ENCODE peak calls at places on chromosome 2, in ten cellular contexts. X is SJSA1, J is HCT116, Y is heart right ventricle, E is H1, T is K562, F is adipocyte, Q is psoas muscle, I is right atrium auricular region, H is GM23248. A is an unnamed sample. For H3K4me1, the result is how much of the 10 kb centered on the place peaks cover.

GRCh38 chr2:163593941-163594340 is 141.9 kb downstream of the FIGN start:
- DNase-seq in X (no peak), J (no peak), Y (no peak), E (no peak), T (no peak), F (no peak), Q (no peak), I (no peak), H (no peak), A (no peak)

GRCh38 chr2:58896600-58896999 is 655.5 kb upstream of the FANCL start:
- DNase-seq in X (no peak), J (no peak), Y (no peak), E (no peak), T (no peak), F (peak), Q (no peak), I (no peak), H (peak), A (no peak)

GRCh38 chr2:164190700-164191099 is 430.6 kb downstream of the GRB14 start:
- DNase-seq in X (no peak), J (no peak), Y (no peak), E (no peak), T (no peak), F (no peak), Q (no peak), I (no peak), H (no peak), A (no peak)

GRCh38 chr2:126698991-126699390 is 43.0 kb downstream of the GYPC start:
- DNase-seq in X (no peak), J (no peak), Y (no peak), E (no peak), T (no peak), F (no peak), Q (peak), I (no peak), H (no peak), A (peak)

GRCh38 chr2:148814143-148814852 is 60.7 kb upstream of the KIF5C start:
- DNase-seq in X (peak), J (no peak), Y (no peak), E (peak), T (no peak), F (peak), Q (no peak), I (no peak), H (peak), A (no peak)

GRCh38 chr2:62178741-62179271 is 17.1 kb upstream of the B3GNT2 start:
- DNase-seq in X (no peak), J (no peak), Y (no peak), E (no peak), T (no peak), F (no peak), Q (no peak), I (no peak), H (peak), A (no peak)

GRCh38 chr2:157900684-157901083 is 24.6 kb upstream of the ACVR1 start:
- DNase-seq in X (no peak), J (no peak), Y (no peak), E (no peak), T (no peak), F (no peak), Q (no peak), I (no peak), H (no peak), A (no peak)

GRCh38 chr2:29323961-29324360 is 208.7 kb downstream of the CLIP4 start:
- DNase-seq in X (no peak), J (no peak), Y (no peak), E (no peak), T (no peak), F (peak), Q (no peak), I (no peak), H (peak), A (no peak)

GRCh38 chr2:62663920-62664319 is 41.6 kb upstream of the EHBP1 start:
- DNase-seq in X (no peak), J (no peak), Y (no peak), E (no peak), T (no peak), F (no peak), Q (no peak), I (no peak), H (peak), A (no peak)

GRCh38 chr2:146847846-146848245 is 997.0 kb upstream of the ACVR2A start:
- DNase-seq in X (no peak), J (no peak), Y (no peak), E (no peak), T (no peak), F (no peak), Q (no peak), I (no peak), H (no peak), A (no peak)

GRCh38 chr2:172080641-172081230 is 4.6 kb upstream of the DLX1 start:
- DNase-seq in X (no peak), J (no peak), Y (no peak), E (no peak), T (no peak), F (no peak), Q (no peak), I (no peak), H (no peak), A (no peak)

GRCh38 chr2:236057375-236057774 is 110.8 kb downstream of the GBX2 start:
- DNase-seq in X (no peak), J (no peak), Y (no peak), E (no peak), T (no peak), F (no peak), Q (no peak), I (no peak), H (no peak), A (no peak)

GRCh38 chr2:86476092-86476491 is 34.9 kb downstream of the KDM3A start:
- DNase-seq in X (no peak), J (no peak), Y (no peak), E (no peak), T (no peak), F (peak), Q (no peak), I (no peak), H (peak), A (no peak)

GRCh38 chr2:234913208-234913626 is 38.6 kb upstream of the SH3BP4 start:
- DNase-seq in X (no peak), J (no peak), Y (no peak), E (no peak), T (no peak), F (no peak), Q (no peak), I (no peak), H (no peak), A (no peak)

GRCh38 chr2:168528016-168528415 is 71.9 kb downstream of the CERS6 start:
- DNase-seq in X (no peak), J (no peak), Y (no peak), E (no peak), T (no peak), F (no peak), Q (no peak), I (no peak), H (no peak), A (no peak)
- H3K4me1 ChIP-seq in X (half or more), J (under half), Y (under half), E (under half), T (under half), F (half or more), Q (half or more), I (under half), H (half or more), A (half or more)

GRCh38 chr2:143948710-143949109 is 571.2 kb downstream of the ZEB2 start:
- DNase-seq in X (no peak), J (no peak), Y (no peak), E (no peak), T (no peak), F (no peak), Q (no peak), I (no peak), H (peak), A (no peak)
- H3K4me1 ChIP-seq in X (under half), J (under half), Y (under half), E (under half), T (under half), F (under half), Q (under half), I (under half), H (half or more), A (under half)

GRCh38 chr2:177237932-177238331 is 25.3 kb downstream of the HNRNPA3 start:
- DNase-seq in X (no peak), J (no peak), Y (no peak), E (no peak), T (no peak), F (no peak), Q (no peak), I (no peak), H (no peak), A (no peak)

GRCh38 chr2:177239053-177239452 is 25.5 kb downstream of the NFE2L2 start:
- DNase-seq in X (no peak), J (no peak), Y (no peak), E (no peak), T (no peak), F (no peak), Q (no peak), I (no peak), H (no peak), A (no peak)

GRCh38 chr2:177234267-177234666 is 21.7 kb downstream of the HNRNPA3 start:
- DNase-seq in X (no peak), J (no peak), Y (no peak), E (no peak), T (no peak), F (no peak), Q (no peak), I (no peak), H (no peak), A (no peak)

GRCh38 chr2:177232098-177232704 is 19.6 kb downstream of the HNRNPA3 start:
- DNase-seq in X (no peak), J (no peak), Y (no peak), E (no peak), T (no peak), F (no peak), Q (no peak), I (no peak), H (no peak), A (no peak)

DNA sequence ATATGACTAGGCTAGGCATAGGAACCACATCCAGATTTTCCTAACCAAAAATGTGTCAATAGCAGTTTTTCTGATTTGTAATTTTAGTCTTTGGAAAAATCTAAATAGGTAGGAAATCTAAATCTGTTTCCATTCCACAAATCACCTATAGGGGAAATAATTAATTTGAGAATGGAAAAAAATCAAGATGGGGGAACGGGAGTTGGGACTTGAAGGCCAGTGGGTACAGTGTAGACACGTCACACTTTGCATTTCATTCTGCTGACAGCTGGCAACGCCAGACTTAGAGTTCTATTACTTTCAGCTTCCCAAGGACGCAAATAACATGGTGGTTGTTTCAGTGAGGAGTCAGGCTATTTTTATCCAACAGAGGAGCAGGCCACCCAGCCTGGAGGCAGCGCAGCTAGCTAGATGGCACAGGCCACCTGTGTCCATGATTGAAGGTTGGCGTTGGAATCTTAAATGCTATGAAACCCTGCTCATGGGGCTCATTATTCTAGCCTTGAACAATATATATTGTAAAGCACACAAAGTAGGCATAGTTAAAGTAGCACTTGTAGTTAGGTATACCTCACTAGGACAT is 23.4 kb downstream of the HNRNPA3 start:
- DNase-seq in X (no peak), J (no peak), Y (no peak), E (no peak), T (no peak), F (no peak), Q (peak), I (no peak), H (no peak), A (peak)
- H3K4me1 ChIP-seq in X (under half), J (under half), Y (half or more), E (under half), T (under half), F (under half), Q (half or more), I (under half), H (under half), A (half or more)

GRCh38 chr2:128162266-128162665 is 71.3 kb downstream of the UGGT1 start:
- DNase-seq in X (no peak), J (no peak), Y (no peak), E (no peak), T (no peak), F (no peak), Q (no peak), I (no peak), H (no peak), A (no peak)

GRCh38 chr2:128159437-128159836 is 68.4 kb downstream of the UGGT1 start:
- DNase-seq in X (no peak), J (no peak), Y (no peak), E (no peak), T (no peak), F (no peak), Q (no peak), I (no peak), H (no peak), A (no peak)

GRCh38 chr2:128158171-128158570 is 67.2 kb downstream of the UGGT1 start:
- DNase-seq in X (no peak), J (no peak), Y (no peak), E (no peak), T (no peak), F (no peak), Q (no peak), I (no peak), H (no peak), A (no peak)

GRCh38 chr2:128157644-128158043 is 66.6 kb downstream of the UGGT1 start:
- DNase-seq in X (no peak), J (no peak), Y (no peak), E (no peak), T (no peak), F (no peak), Q (no peak), I (no peak), H (no peak), A (peak)

GRCh38 chr2:128160616-128161275 is 69.7 kb downstream of the UGGT1 start:
- DNase-seq in X (no peak), J (no peak), Y (no peak), E (no peak), T (no peak), F (no peak), Q (no peak), I (no peak), H (no peak), A (no peak)
- H3K4me1 ChIP-seq in X (under half), J (under half), Y (under half), E (under half), T (under half), F (under half), Q (under half), I (under half), H (under half), A (under half)

GRCh38 chr2:36360063-36360462 is 4.5 kb downstream of the CRIM1 start:
- DNase-seq in X (peak), J (no peak), Y (no peak), E (no peak), T (no peak), F (no peak), Q (no peak), I (no peak), H (peak), A (no peak)

GRCh38 chr2:36362291-36362690 is 6.7 kb downstream of the CRIM1 start:
- DNase-seq in X (peak), J (no peak), Y (no peak), E (no peak), T (no peak), F (peak), Q (no peak), I (no peak), H (peak), A (no peak)

GRCh38 chr2:36359006-36359580 is 3.5 kb downstream of the CRIM1 start:
- DNase-seq in X (peak), J (no peak), Y (no peak), E (no peak), T (no peak), F (peak), Q (no peak), I (no peak), H (peak), A (no peak)

GRCh38 chr2:36360834-36361233 is 5.3 kb downstream of the CRIM1 start:
- DNase-seq in X (no peak), J (no peak), Y (no peak), E (no peak), T (no peak), F (no peak), Q (no peak), I (no peak), H (no peak), A (no peak)

DNA sequence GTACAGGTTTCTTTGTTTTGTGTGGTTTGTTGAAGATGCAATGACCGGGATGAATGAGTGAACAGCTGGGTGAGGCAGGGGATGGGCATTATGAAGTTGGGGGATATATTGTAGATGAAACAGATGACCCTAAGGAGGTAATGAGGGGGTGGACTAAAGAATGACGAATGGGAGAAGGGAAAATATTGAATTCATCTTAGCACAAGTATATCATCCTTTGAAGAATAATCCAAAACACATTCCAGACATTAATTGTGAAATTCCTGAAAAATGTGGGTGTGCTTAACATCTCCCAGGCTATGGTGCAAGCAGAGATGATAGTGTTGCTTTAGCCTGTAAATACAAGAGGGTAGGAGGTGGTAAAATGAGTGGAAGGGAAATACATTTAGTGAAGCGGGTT is 5.8 kb downstream of the CRIM1 start:
- DNase-seq in X (no peak), J (no peak), Y (no peak), E (no peak), T (no peak), F (peak), Q (no peak), I (no peak), H (peak), A (no peak)
- H3K4me1 ChIP-seq in X (half or more), J (half or more), Y (half or more), E (under half), T (under half), F (half or more), Q (half or more), I (under half), H (half or more), A (half or more)

DNA sequence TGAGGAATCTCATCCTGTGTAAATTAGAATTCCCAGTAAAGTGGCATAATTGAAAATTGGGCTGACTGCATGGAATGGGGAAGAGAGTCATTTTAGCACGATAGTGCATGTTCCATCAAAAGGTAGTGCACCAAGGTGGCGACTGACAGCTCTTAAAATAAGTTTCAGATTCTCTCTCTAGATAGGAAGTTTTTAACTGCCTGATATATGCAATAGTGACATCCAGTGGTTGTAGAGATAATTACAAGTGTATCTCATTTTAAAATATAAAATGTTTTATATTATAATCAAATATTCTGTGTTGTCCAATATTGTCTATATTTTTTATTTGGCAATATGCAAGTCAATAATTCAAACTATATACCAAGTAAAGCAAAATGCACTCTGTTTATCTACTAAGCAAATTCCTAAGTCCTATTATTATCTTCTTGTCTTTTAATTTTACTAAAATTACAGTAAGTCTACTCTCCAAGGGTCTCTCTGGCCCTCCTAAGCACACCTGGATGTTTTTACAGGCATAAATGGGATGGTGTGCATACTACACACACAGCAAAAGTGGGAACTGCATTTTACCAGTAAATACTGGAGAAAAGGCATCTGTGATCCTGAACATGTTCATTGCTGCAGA is 397.7 kb upstream of the HNRNPA3 start:
- DNase-seq in X (peak), J (peak), Y (no peak), E (no peak), T (peak), F (peak), Q (no peak), I (no peak), H (peak), A (no peak)
- H3K4me1 ChIP-seq in X (under half), J (under half), Y (under half), E (under half), T (under half), F (under half), Q (under half), I (under half), H (under half), A (under half)